ENCODE peak calls at places on chromosomes 11 and 22, in six cellular contexts. R, U, Z, E, V and Q are unnamed samples.

GRCh38 chr11:65060913-65061408 is 2.6 kb upstream of the NAALADL1 start:
- DNase-seq in R (no peak), U (no peak), Z (no peak), E (no peak), V (peak; percentile 42), Q (no peak)

GRCh38 chr11:34219862-34220490 is 114.5 kb downstream of the NAT10 start:
- DNase-seq in R (no peak), U (no peak), Z (no peak), E (no peak), V (no peak), Q (no peak)

GRCh38 chr22:42296381-42296853 is 26.0 kb upstream of the TCF20 start:
- DNase-seq in R (no peak), U (no peak), Z (no peak), E (no peak), V (no peak), Q (no peak)

GRCh38 chr11:71563401-71563800 is 2.0 kb upstream of the KRTAP5-10 start:
- DNase-seq in R (peak; percentile 52), U (no peak), Z (peak; percentile 51), E (peak; percentile 7), V (peak; percentile 58), Q (no peak)

GRCh38 chr11:109138200-109138599 is 283.8 kb upstream of the C11orf87 start:
- DNase-seq in R (no peak), U (no peak), Z (no peak), E (no peak), V (no peak), Q (no peak)

GRCh38 chr11:122093731-122094130 is 22.3 kb downstream of the BLID start:
- DNase-seq in R (no peak), U (no peak), Z (no peak), E (no peak), V (no peak), Q (no peak)

GRCh38 chr11:96306933-96307747 is 35.9 kb downstream of the MAML2 start:
- DNase-seq in R (peak; percentile 29), U (no peak), Z (peak; percentile 95), E (no peak), V (peak; percentile 81), Q (no peak)

GRCh38 chr11:118046051-118046963 is 30.6 kb upstream of the TMPRSS4 start:
- DNase-seq in R (no peak), U (peak; percentile 44), Z (no peak), E (no peak), V (no peak), Q (no peak)

GRCh38 chr11:83612891-83613766 is 327.0 kb upstream of the CCDC90B start:
- DNase-seq in R (no peak), U (peak; percentile 74), Z (no peak), E (no peak), V (no peak), Q (no peak)

GRCh38 chr11:108616549-108616948 is 23.0 kb upstream of the EXPH5 start:
- DNase-seq in R (no peak), U (no peak), Z (peak; percentile 96), E (no peak), V (peak; percentile 49), Q (no peak)

GRCh38 chr11:116503216-116504160 is 269.3 kb downstream of the BUD13 start:
- DNase-seq in R (no peak), U (no peak), Z (no peak), E (no peak), V (no peak), Q (no peak)

GRCh38 chr11:101034076-101034475 is 95.5 kb downstream of the PGR start:
- DNase-seq in R (no peak), U (no peak), Z (no peak), E (no peak), V (no peak), Q (no peak)

GRCh38 chr22:22060200-22061084 is 77.9 kb upstream of the TOP3B start:
- DNase-seq in R (peak; percentile 99), U (no peak), Z (peak; percentile 22), E (peak; percentile 23), V (peak; percentile 40), Q (peak; percentile 36)

GRCh38 chr22:49062155-49063039 is 765.3 kb downstream of the BRD1 start:
- DNase-seq in R (no peak), U (no peak), Z (no peak), E (no peak), V (no peak), Q (peak; percentile 30)

GRCh38 chr11:65132238-65132987 is 1.9 kb downstream of the SYVN1 start:
- DNase-seq in R (no peak), U (no peak), Z (no peak), E (no peak), V (no peak), Q (no peak)

GRCh38 chr11:76770642-76771445 is 12.3 kb upstream of the TSKU start:
- DNase-seq in R (no peak), U (no peak), Z (no peak), E (no peak), V (peak; percentile 69), Q (peak; percentile 55)

GRCh38 chr11:11842426-11843008 is 745 bp downstream of the USP47 start:
- DNase-seq in R (peak; percentile 18), U (peak; percentile 45), Z (peak; percentile 53), E (no peak), V (peak; percentile 75), Q (no peak)

GRCh38 chr11:108994887-108995286 is 330.0 kb downstream of the DDX10 start:
- DNase-seq in R (no peak), U (no peak), Z (no peak), E (no peak), V (no peak), Q (no peak)

GRCh38 chr11:132158696-132159095 is 788.3 kb downstream of the NTM start:
- DNase-seq in R (no peak), U (no peak), Z (no peak), E (no peak), V (no peak), Q (no peak)

GRCh38 chr11:75333807-75334140 is 17.7 kb downstream of the ARRB1 start:
- DNase-seq in R (no peak), U (no peak), Z (no peak), E (no peak), V (no peak), Q (no peak)

GRCh38 chr11:68870470-68870869 is 28.8 kb upstream of the CPT1A start:
- DNase-seq in R (no peak), U (no peak), Z (no peak), E (no peak), V (no peak), Q (no peak)

GRCh38 chr11:10931761-10932700 is 74.2 kb upstream of the ZBED5 start:
- DNase-seq in R (no peak), U (no peak), Z (no peak), E (no peak), V (no peak), Q (no peak)

GRCh38 chr11:9701799-9702198 is 37.9 kb downstream of the SWAP70 start:
- DNase-seq in R (no peak), U (no peak), Z (no peak), E (no peak), V (no peak), Q (no peak)

GRCh38 chr22:29375436-29376076 is 12.8 kb downstream of the AP1B1 start:
- DNase-seq in R (no peak), U (no peak), Z (no peak), E (no peak), V (no peak), Q (no peak)

GRCh38 chr22:50269573-50270301 is 443 bp downstream of the MAPK11 start:
- DNase-seq in R (peak; percentile 68), U (no peak), Z (no peak), E (no peak), V (no peak), Q (no peak)

GRCh38 chr11:104843150-104843837 is 55.0 kb downstream of the CASP12 start:
- DNase-seq in R (no peak), U (no peak), Z (no peak), E (no peak), V (no peak), Q (no peak)

GRCh38 chr22:25367756-25368155 is 148.3 kb downstream of the CRYBB2 start:
- DNase-seq in R (no peak), U (no peak), Z (no peak), E (no peak), V (no peak), Q (no peak)

GRCh38 chr11:5257296-5257695 is 2.7 kb upstream of the HBG2 start:
- DNase-seq in R (no peak), U (no peak), Z (no peak), E (no peak), V (no peak), Q (peak; percentile 60)

GRCh38 chr11:65181569-65182257 is at the start of gene CAPN1:
- DNase-seq in R (peak; percentile 92), U (peak; percentile 49), Z (peak; percentile 87), E (no peak), V (peak; percentile 74), Q (peak; percentile 74)

GRCh38 chr11:11347583-11347982 is 5.5 kb downstream of the CSNK2A3 start:
- DNase-seq in R (no peak), U (no peak), Z (no peak), E (no peak), V (no peak), Q (no peak)

GRCh38 chr11:73637012-73637411 is 9.4 kb upstream of the PLEKHB1 start:
- DNase-seq in R (no peak), U (no peak), Z (no peak), E (no peak), V (no peak), Q (no peak)

GRCh38 chr11:126748097-126748756 is 252.3 kb downstream of the KIRREL3 start:
- DNase-seq in R (no peak), U (no peak), Z (no peak), E (no peak), V (no peak), Q (no peak)

GRCh38 chr22:17767236-17768065 is 6.8 kb downstream of the BID start:
- DNase-seq in R (no peak), U (peak; percentile 85), Z (no peak), E (no peak), V (no peak), Q (no peak)

GRCh38 chr22:32985899-32986772 is 72.0 kb downstream of the SYN3 start:
- DNase-seq in R (peak; percentile 67), U (no peak), Z (peak; percentile 57), E (peak; percentile 36), V (peak; percentile 70), Q (peak; percentile 73)

GRCh38 chr11:64649304-64649703 is 58.3 kb downstream of the SLC22A12 start:
- DNase-seq in R (peak; percentile 32), U (no peak), Z (peak; percentile 24), E (no peak), V (peak; percentile 30), Q (peak; percentile 35)

GRCh38 chr11:82523141-82523540 is 210.5 kb downstream of the FAM181B start:
- DNase-seq in R (no peak), U (no peak), Z (no peak), E (no peak), V (no peak), Q (no peak)
- TF ChIP-seq ZNF274 in R (no peak), U (no peak), Z (no peak), E (no peak), V (no peak), Q (no peak)

GRCh38 chr11:60143768-60144167 is 39.1 kb downstream of the MS4A6A start:
- DNase-seq in R (no peak), U (no peak), Z (no peak), E (no peak), V (no peak), Q (no peak)
- TF ChIP-seq YY1 in R (no peak), U (no peak), Z (no peak), E (no peak), V (no peak), Q (no peak)

GRCh38 chr11:57779275-57779674 is 17.7 kb downstream of the CTNND1 start:
- DNase-seq in R (no peak), U (no peak), Z (no peak), E (no peak), V (peak; percentile 86), Q (peak; percentile 81)
- TF ChIP-seq ZNF274 in R (no peak), U (no peak), Z (no peak), E (no peak), V (no peak), Q (no peak)

GRCh38 chr11:67384851-67385366 is 6.9 kb upstream of the RAD9A start:
- DNase-seq in R (no peak), U (no peak), Z (no peak), E (no peak), V (no peak), Q (no peak)
- TF ChIP-seq YY1 in R (no peak), U (no peak), Z (no peak), E (no peak), V (no peak), Q (no peak)